ENCODE peak calls at places on chromosomes 6 and 20, in five cellular contexts. O is hypothalamus, Q is globus pallidus, C is GM18507, V is ACHN. W is an unnamed sample.

GRCh38 chr6:123007885-123008284 is 11.8 kb downstream of the CLVS2 start:
- DNase-seq in C (no peak), Q (no peak), O (no peak), V (no peak), W (no peak)

GRCh38 chr6:19399406-19399805 is 437.8 kb upstream of the ID4 start:
- DNase-seq in C (no peak), Q (peak; percentile 24), V (no peak), O (peak; percentile 2), W (peak; percentile 81)

GRCh38 chr6:137975058-137975940 is 108.2 kb downstream of the TNFAIP3 start:
- DNase-seq in C (peak; percentile 11), O (no peak), Q (no peak), V (peak; percentile 8), W (no peak)

GRCh38 chr6:34746104-34746846 is 11.0 kb upstream of the SNRPC start:
- DNase-seq in Q (no peak), O (no peak), V (no peak), C (no peak), W (no peak)

GRCh38 chr20:49386848-49387605 is 95.4 kb downstream of the KCNB1 start:
- DNase-seq in Q (no peak), O (no peak), V (no peak), C (no peak), W (no peak)

GRCh38 chr6:108031968-108032367 is 42.6 kb downstream of the OSTM1 start:
- DNase-seq in V (no peak), C (no peak), O (no peak), Q (no peak), W (no peak)

GRCh38 chr6:131916847-131917246 is 34.3 kb downstream of the CCN2 start:
- DNase-seq in Q (no peak), O (no peak), C (no peak), V (no peak), W (no peak)

GRCh38 chr6:163414117-163414366 is 476 bp upstream of the QKI start:
- DNase-seq in C (no peak), O (no peak), Q (no peak), V (no peak), W (no peak)

GRCh38 chr6:1609662-1610496 is at the start of gene FOXC1:
- DNase-seq in C (peak; percentile 81), O (peak; percentile 22), Q (peak; percentile 31), V (peak; percentile 89), W (peak; percentile 17)

GRCh38 chr20:11376998-11377397 is 540.7 kb upstream of the BTBD3 start:
- DNase-seq in V (no peak), C (no peak), O (no peak), Q (no peak), W (no peak)

GRCh38 chr6:117585647-117586046 is 16.7 kb downstream of the GOPC start:
- DNase-seq in V (no peak), Q (no peak), O (no peak), C (no peak), W (no peak)

GRCh38 chr6:149761438-149761837 is 11.9 kb downstream of the PCMT1 start:
- DNase-seq in O (no peak), Q (no peak), V (no peak), C (no peak), W (no peak)

GRCh38 chr20:5056801-5057599 is 55.7 kb upstream of the SLC23A2 start:
- DNase-seq in Q (peak; percentile 63), O (no peak), V (peak; percentile 38), C (no peak), W (peak; percentile 73)

GRCh38 chr20:33627577-33628216 is 34.4 kb upstream of the C20orf144 start:
- DNase-seq in Q (no peak), O (no peak), V (no peak), C (no peak), W (no peak)

GRCh38 chr6:42454428-42454791 is 2.7 kb upstream of the TRERF1 start:
- DNase-seq in C (no peak), Q (no peak), V (no peak), O (no peak), W (no peak)

GRCh38 chr6:72916298-72916697 is 294.4 kb downstream of the KCNQ5 start:
- DNase-seq in V (no peak), O (no peak), Q (no peak), C (no peak), W (no peak)

GRCh38 chr20:25077610-25078169 is 4.3 kb downstream of the VSX1 start:
- DNase-seq in Q (peak; percentile 34), O (no peak), C (no peak), V (peak; percentile 22), W (peak; percentile 58)

GRCh38 chr6:144758602-144759001 is 473.5 kb downstream of the UTRN start:
- DNase-seq in O (no peak), V (peak; percentile 16), Q (no peak), C (no peak), W (no peak)

GRCh38 chr6:123515715-123516114 is 121.0 kb downstream of the TRDN start:
- DNase-seq in O (no peak), Q (no peak), V (no peak), C (no peak), W (no peak)

GRCh38 chr6:35596448-35597442 is 84.0 kb upstream of the TULP1 start:
- DNase-seq in O (no peak), Q (no peak), C (no peak), V (peak; percentile 37), W (no peak)

GRCh38 chr6:10163159-10163962 is 251.5 kb downstream of the TFAP2A start:
- DNase-seq in O (no peak), V (no peak), C (no peak), Q (no peak), W (no peak)

GRCh38 chr6:24985313-24985712 is 49.6 kb upstream of the RIPOR2 start:
- DNase-seq in V (no peak), Q (no peak), C (no peak), O (no peak), W (no peak)

GRCh38 chr6:166950443-166950821 is 5.9 kb downstream of the RNASET2 start:
- DNase-seq in C (no peak), Q (no peak), O (no peak), V (no peak), W (no peak)

GRCh38 chr6:159951772-159952171 is 17.1 kb upstream of the IGF2R start:
- DNase-seq in Q (no peak), V (no peak), O (no peak), C (no peak), W (no peak)

GRCh38 chr20:7728373-7728772 is 211.9 kb downstream of the HAO1 start:
- DNase-seq in Q (no peak), O (no peak), C (no peak), V (no peak), W (no peak)

GRCh38 chr20:9808166-9808565 is 30.7 kb downstream of the PAK5 start:
- DNase-seq in C (no peak), Q (no peak), O (no peak), V (no peak), W (no peak)

W was measured in Ammon's horn.